ENCODE peak calls at places on chromosome 10, in five cellular contexts. L, G, H, U and Z are unnamed samples.

GRCh38 chr10:58758311-58758710 is 245.6 kb downstream of the BICC1 start:
- DNase-seq in U (no peak), L (no peak), H (no peak), G (no peak), Z (no peak)

GRCh38 chr10:20891338-20891714 is 5.8 kb downstream of the NEBL start:
- DNase-seq in G (no peak), U (no peak), H (no peak), L (no peak), Z (no peak)

GRCh38 chr10:24820616-24821015 is 96.9 kb upstream of the ARHGAP21 start:
- DNase-seq in G (no peak), U (no peak), H (no peak), L (no peak), Z (no peak)

GRCh38 chr10:88372881-88373592 is 210.1 kb downstream of the RNLS start:
- DNase-seq in L (no peak), U (no peak), G (no peak), H (no peak), Z (no peak)

GRCh38 chr10:101694056-101694673 is 805 bp downstream of the FBXW4 start:
- DNase-seq in U (peak; percentile 88), G (peak; percentile 68), H (peak; percentile 31), L (peak; percentile 61), Z (peak; percentile 36)

GRCh38 chr10:102919237-102919959 is 1.3 kb downstream of the CNNM2 start:
- DNase-seq in L (peak; percentile 21), G (peak; percentile 40), H (no peak), U (peak; percentile 71), Z (no peak)

GRCh38 chr10:121610798-121611325 is 12.6 kb upstream of the FGFR2 start:
- DNase-seq in L (no peak), G (no peak), U (no peak), H (no peak), Z (no peak)

GRCh38 chr10:124173298-124173900 is 80.0 kb upstream of the CHST15 start:
- DNase-seq in L (no peak), U (no peak), G (no peak), H (no peak), Z (no peak)

GRCh38 chr10:124596116-124596785 is 134.6 kb downstream of the LHPP start:
- DNase-seq in H (no peak), L (no peak), G (peak; percentile 14), U (no peak), Z (no peak)

GRCh38 chr10:1122349-1122748 is 66.2 kb downstream of the WDR37 start:
- DNase-seq in G (no peak), U (no peak), L (no peak), H (no peak), Z (no peak)

GRCh38 chr10:63700209-63700934 is 179.2 kb downstream of the REEP3 start:
- DNase-seq in U (no peak), H (peak; percentile 82), L (no peak), G (no peak), Z (no peak)

GRCh38 chr10:131929122-131929845 is 28.5 kb downstream of the PPP2R2D start:
- DNase-seq in G (no peak), H (no peak), L (no peak), U (no peak), Z (no peak)

GRCh38 chr10:70604106-70604505 is 1.6 kb upstream of the PRF1 start:
- DNase-seq in G (no peak), H (no peak), L (no peak), U (no peak), Z (no peak)

GRCh38 chr10:10796774-10797415 is 220.8 kb upstream of the CELF2 start:
- DNase-seq in G (no peak), H (no peak), L (no peak), U (no peak), Z (no peak)

GRCh38 chr10:106320078-106320477 is 844.4 kb downstream of the SORCS1 start:
- DNase-seq in H (no peak), G (no peak), L (no peak), U (peak; percentile 48), Z (no peak)

GRCh38 chr10:51000164-51000563 is 74.1 kb upstream of the PRKG1 start:
- DNase-seq in G (no peak), L (no peak), H (no peak), U (no peak), Z (no peak)

GRCh38 chr10:91349381-91349780 is 60.8 kb upstream of the HECTD2 start:
- DNase-seq in H (peak; percentile 89), G (no peak), L (no peak), U (no peak), Z (no peak)

GRCh38 chr10:12513775-12514663 is 164.7 kb downstream of the CAMK1D start:
- DNase-seq in H (no peak), G (no peak), U (no peak), L (no peak), Z (no peak)

GRCh38 chr10:120508393-120508792 is 51.4 kb downstream of the PLPP4 start:
- DNase-seq in U (no peak), L (no peak), G (no peak), H (no peak), Z (no peak)

GRCh38 chr10:29130190-29130673 is 158.6 kb upstream of the LYZL1 start:
- DNase-seq in H (no peak), U (no peak), L (no peak), G (no peak), Z (no peak)

GRCh38 chr10:110681023-110681681 is 37.0 kb downstream of the RBM20 start:
- DNase-seq in G (no peak), U (no peak), L (peak; percentile 41), H (peak; percentile 56), Z (no peak)

GRCh38 chr10:126459032-126459831 is 71.0 kb upstream of the ADAM12 start:
- DNase-seq in U (no peak), L (no peak), H (no peak), G (no peak), Z (no peak)

GRCh38 chr10:108180883-108181282 is 1016.4 kb upstream of the SORCS1 start:
- DNase-seq in L (no peak), G (no peak), H (no peak), U (no peak), Z (no peak)

GRCh38 chr10:79403441-79404230 is 41.8 kb downstream of the ZCCHC24 start:
- DNase-seq in U (peak; percentile 65), L (peak; percentile 48), G (peak; percentile 46), H (peak; percentile 25), Z (no peak)

GRCh38 chr10:76333801-76334200 is 902.4 kb downstream of the LRMDA start:
- DNase-seq in H (no peak), U (no peak), G (no peak), L (no peak), Z (no peak)

GRCh38 chr10:91536101-91536500 is 96.8 kb downstream of the PPP1R3C start:
- DNase-seq in U (no peak), G (peak; percentile 48), H (no peak), L (no peak), Z (no peak)

GRCh38 chr10:7111574-7111973 is 299.3 kb downstream of the SFMBT2 start:
- DNase-seq in U (no peak), L (no peak), G (no peak), H (no peak), Z (no peak)

GRCh38 chr10:130250127-130250526 is 113.9 kb downstream of the GLRX3 start:
- DNase-seq in U (no peak), L (no peak), H (no peak), G (no peak), Z (no peak)

GRCh38 chr10:42960491-42961155 is 116.2 kb upstream of the RET start:
- DNase-seq in G (peak; percentile 5), L (no peak), U (no peak), H (peak; percentile 71), Z (no peak)

GRCh38 chr10:86645111-86645445 is 9.3 kb upstream of the OPN4 start:
- DNase-seq in H (no peak), G (no peak), L (no peak), U (no peak), Z (no peak)

GRCh38 chr10:110918633-110919348 is at the start of gene BBIP1:
- DNase-seq in L (peak; percentile 99), G (peak; percentile 96), U (no peak), H (no peak), Z (no peak)

GRCh38 chr10:118800920-118801319 is 46.1 kb upstream of the CACUL1 start:
- DNase-seq in G (no peak), H (no peak), U (peak; percentile 58), L (no peak), Z (no peak)

GRCh38 chr10:116063107-116063506 is 209.9 kb downstream of the GFRA1 start:
- DNase-seq in H (no peak), U (no peak), L (no peak), G (no peak), Z (no peak)

DNA sequence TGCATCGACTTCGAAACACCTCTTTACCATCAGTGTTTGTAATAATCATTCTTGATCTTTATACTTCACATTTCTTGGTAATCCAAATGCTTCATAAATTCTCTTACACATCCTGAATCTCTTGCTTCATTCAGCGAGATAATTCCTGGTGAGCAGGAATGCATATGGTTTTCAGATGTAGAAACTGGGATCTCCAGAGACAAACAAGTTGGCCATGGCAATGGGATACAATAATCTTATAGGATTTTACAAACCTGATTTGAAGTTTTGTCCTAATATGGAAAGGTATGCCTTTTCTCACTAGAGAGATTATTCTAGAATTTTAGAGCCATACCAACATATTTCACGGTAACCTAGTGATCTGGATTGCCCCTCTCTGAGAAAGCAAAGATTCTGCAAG is 13.0 kb upstream of the TRDMT1 start:
- DNase-seq in U (no peak), H (no peak), L (no peak), G (no peak), Z (no peak)
- H3K27ac ChIP-seq in U (peak overlapping the region; percentile 90), H (peak overlapping the region; percentile 52), L (no peak overlapping the region), G (no peak overlapping the region), Z (no peak overlapping the region)

GRCh38 chr10:72309290-72310240 is 35.8 kb downstream of the DDIT4 start:
- DNase-seq in L (no peak), H (peak; percentile 96), U (peak; percentile 72), G (no peak), Z (no peak)
- H3K4me1 ChIP-seq in L (peaks cover 6% of the 10 kb centered on the region), H (peaks cover 65% of the 10 kb centered on the region), U (peaks cover 50% of the 10 kb centered on the region), G (peaks cover 27% of the 10 kb centered on the region), Z (peaks cover 29% of the 10 kb centered on the region)

GRCh38 chr10:22607261-22607660 is 107.1 kb downstream of the PIP4K2A start:
- DNase-seq in U (no peak), G (no peak), L (no peak), H (no peak), Z (no peak)
- H3K4me3 ChIP-seq in U (no peak overlapping the region), G (no peak overlapping the region), L (no peak overlapping the region), H (no peak overlapping the region), Z (no peak overlapping the region)

GRCh38 chr10:133378251-133379096 is 588 bp upstream of the PAOX start:
- DNase-seq in L (peak; percentile 68), G (peak; percentile 81), H (peak; percentile 41), U (peak; percentile 90), Z (peak; percentile 37)

GRCh38 chr10:133379152-133379800 is at the start of gene PAOX:
- DNase-seq in H (peak; percentile 58), L (peak; percentile 68), G (peak; percentile 89), U (peak; percentile 89), Z (peak; percentile 55)

GRCh38 chr10:133379801-133380666 is 972 bp downstream of the PAOX start:
- DNase-seq in H (no peak), L (no peak), U (peak; percentile 73), G (no peak), Z (no peak)

GRCh38 chr10:133377025-133377817 is 1.8 kb upstream of the PAOX start:
- DNase-seq in L (no peak), H (no peak), U (no peak), G (no peak), Z (no peak)

DNA sequence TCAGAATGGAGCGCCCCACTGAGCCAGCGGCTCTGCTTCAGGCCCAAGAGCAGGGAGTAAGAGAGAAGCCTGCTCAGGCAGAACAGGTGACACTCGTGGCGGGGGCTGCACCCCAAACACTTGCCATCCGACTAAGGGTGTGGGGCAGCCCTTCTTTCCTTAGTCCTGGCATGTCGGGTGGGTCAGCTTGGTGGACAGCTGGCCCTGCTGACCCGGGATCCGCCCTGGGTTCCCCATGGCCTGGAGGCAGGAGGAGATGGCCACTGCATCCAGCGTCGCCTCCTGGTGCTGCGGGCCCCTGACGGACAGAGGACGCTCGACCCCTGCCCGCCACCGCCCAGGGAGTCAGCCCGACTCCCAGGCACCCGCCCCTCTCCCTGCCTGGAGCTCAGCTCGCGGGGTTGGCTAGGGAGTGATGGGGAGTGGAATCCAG is 1.2 kb upstream of the PAOX start:
- DNase-seq in G (no peak), H (no peak), L (no peak), U (no peak), Z (no peak)
- H3K27ac ChIP-seq in G (no peak overlapping the region), H (peak overlapping the region; percentile 76), L (no peak overlapping the region), U (peak overlapping the region; percentile 82), Z (peak overlapping the region; percentile 51)